ENCODE peak calls at places on chromosome 1, in eight cellular contexts. C is sigmoid colon; G is CD8-positive, alpha-beta T cell; W is esophagus squamous epithelium; Z is fibroblast of lung; N is Peyer's patch; U is HCT116; B is heart left ventricle. R is an unnamed sample.

GRCh38 chr1:119008483-119009299 is 20.5 kb upstream of the TBX15 start:
- DNase-seq in C (no peak), G (no peak), W (no peak), Z (peak; percentile 74), N (peak; percentile 69), U (peak; percentile 7), B (no peak), R (peak; percentile 24)

GRCh38 chr1:226708342-226708780 is 30.7 kb downstream of the ITPKB start:
- DNase-seq in C (peak; percentile 84), G (no peak), W (no peak), Z (peak; percentile 73), N (no peak), U (no peak), B (no peak), R (no peak)

GRCh38 chr1:197688233-197688632 is 87.0 kb downstream of the DENND1B start:
- DNase-seq in C (no peak), G (no peak), W (no peak), Z (no peak), N (no peak), U (no peak), B (no peak), R (no peak)

GRCh38 chr1:69993787-69994186 is 211.6 kb downstream of the LRRC40 start:
- DNase-seq in C (no peak), G (no peak), W (no peak), Z (peak; percentile 72), N (no peak), U (no peak), B (no peak), R (no peak)

GRCh38 chr1:3188150-3188971 is 119.4 kb downstream of the PRDM16 start:
- DNase-seq in C (no peak), G (no peak), W (no peak), Z (no peak), N (no peak), U (no peak), B (peak; percentile 53), R (no peak)

GRCh38 chr1:214516434-214517326 is 34.7 kb downstream of the PTPN14 start:
- DNase-seq in C (no peak), G (no peak), W (no peak), Z (no peak), N (no peak), U (no peak), B (no peak), R (no peak)

GRCh38 chr1:115107501-115108260 is 18.4 kb upstream of the TSPAN2 start:
- DNase-seq in C (no peak), G (no peak), W (no peak), Z (peak; percentile 69), N (no peak), U (no peak), B (no peak), R (no peak)

GRCh38 chr1:236394016-236394481 is at the start of gene EDARADD:
- DNase-seq in C (no peak), G (no peak), W (no peak), Z (no peak), N (no peak), U (no peak), B (no peak), R (no peak)

GRCh38 chr1:235820059-235820458 is 46.6 kb downstream of the LYST start:
- DNase-seq in C (no peak), G (no peak), W (no peak), Z (no peak), N (no peak), U (no peak), B (no peak), R (no peak)

GRCh38 chr1:29344336-29344735 is 108.0 kb downstream of the PTPRU start:
- DNase-seq in C (peak; percentile 52), G (no peak), W (no peak), Z (no peak), N (no peak), U (no peak), B (no peak), R (no peak)

GRCh38 chr1:54825696-54826095 is 24.6 kb upstream of the TTC22 start:
- DNase-seq in C (no peak), G (no peak), W (no peak), Z (no peak), N (no peak), U (no peak), B (no peak), R (no peak)

GRCh38 chr1:74463301-74463988 is 49.0 kb downstream of the LRRC53 start:
- DNase-seq in C (no peak), G (no peak), W (no peak), Z (no peak), N (no peak), U (no peak), B (no peak), R (no peak)

GRCh38 chr1:113128116-113128515 is 55.1 kb downstream of the LRIG2 start:
- DNase-seq in C (no peak), G (no peak), W (no peak), Z (no peak), N (no peak), U (no peak), B (no peak), R (no peak)

DNA sequence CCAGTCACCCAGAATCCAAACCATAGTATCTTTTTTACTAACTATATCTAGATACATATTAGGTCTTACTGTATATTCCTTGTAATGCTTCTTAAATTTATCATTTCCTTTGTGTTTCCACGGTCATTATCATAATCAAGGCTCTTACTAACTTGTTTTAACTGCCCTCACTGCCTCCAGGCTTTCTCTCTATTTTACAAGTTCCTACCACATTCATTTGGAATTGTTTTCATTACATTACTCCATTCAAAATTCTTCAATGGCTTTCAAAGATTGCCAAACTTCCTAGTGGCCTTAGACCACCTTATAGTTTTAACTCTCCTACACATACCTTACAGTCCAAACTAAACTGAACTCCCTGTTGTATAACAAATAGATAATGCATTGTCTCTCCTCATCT is 6.3 kb downstream of the HFM1 start:
- DNase-seq in C (no peak), G (no peak), W (no peak), Z (no peak), N (no peak), U (no peak), B (no peak), R (no peak)
- H3K4me1 ChIP-seq in C (no peaks in the 10 kb centered on the region), G (no peaks in the 10 kb centered on the region), W (no peaks in the 10 kb centered on the region), Z (no peaks in the 10 kb centered on the region), N (no peaks in the 10 kb centered on the region), U (peaks cover 3% of the 10 kb centered on the region), B (peaks cover 6% of the 10 kb centered on the region), R (no peaks in the 10 kb centered on the region)

DNA sequence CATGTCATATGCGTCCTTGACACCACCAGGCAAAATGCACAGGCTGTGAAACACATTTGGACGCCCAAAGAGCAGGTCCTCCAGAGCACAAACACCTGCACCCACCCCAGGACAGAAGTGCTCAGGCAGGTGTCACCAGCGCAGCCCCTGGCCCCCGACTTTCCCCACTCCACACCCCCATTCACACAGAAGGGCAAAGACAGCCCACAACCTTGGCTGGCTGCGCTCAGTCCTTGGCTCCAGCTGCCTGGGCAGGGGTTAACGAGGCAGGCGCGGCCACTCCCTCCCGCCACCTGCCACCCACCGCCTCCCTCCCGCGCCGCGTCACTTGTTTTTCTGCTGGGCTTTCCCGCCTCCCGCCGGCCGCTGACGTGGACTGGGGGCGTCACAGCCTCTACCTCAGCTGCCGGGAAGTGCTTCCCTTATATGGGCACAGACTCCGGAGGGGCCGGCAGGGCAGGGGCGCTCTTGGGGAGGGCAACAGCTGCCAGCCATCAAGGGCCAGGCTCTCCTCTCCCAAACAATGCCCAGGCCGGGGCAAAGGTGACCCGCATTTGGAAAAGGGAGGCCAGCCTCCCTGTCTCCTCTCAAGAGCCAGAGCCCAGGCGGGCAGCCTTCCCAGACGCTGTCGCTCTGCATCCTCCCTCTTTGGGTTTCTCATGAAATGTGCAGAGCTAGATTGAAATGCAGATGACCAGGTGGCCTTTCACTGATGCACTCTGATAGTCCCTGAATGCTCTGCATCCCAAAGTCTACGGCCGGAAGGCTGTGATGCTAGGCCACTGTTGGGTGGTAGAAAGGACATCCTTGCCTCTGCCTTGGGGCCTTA is 14.8 kb upstream of the BTG2 start:
- DNase-seq in C (peak; percentile 99), G (peak; percentile 99), W (peak; percentile 86), Z (peak; percentile 81), N (peak; percentile 99), U (no peak), B (peak; percentile 97), R (peak; percentile 93)
- H3K4me3 ChIP-seq in C (peak overlapping the region; percentile 38), G (peak overlapping the region; percentile 61), W (peak overlapping the region; percentile 22), Z (peak overlapping the region; percentile 14), N (peak overlapping the region; percentile 38), U (no peak overlapping the region), B (peak overlapping the region; percentile 35), R (no peak overlapping the region)

GRCh38 chr1:231921951-231922350 is 295.4 kb downstream of the DISC1 start:
- DNase-seq in C (no peak), G (no peak), W (no peak), Z (no peak), N (no peak), U (no peak), B (no peak), R (no peak)

GRCh38 chr1:231923461-231924132 is 297.0 kb downstream of the DISC1 start:
- DNase-seq in C (no peak), G (no peak), W (no peak), Z (no peak), N (no peak), U (no peak), B (peak; percentile 37), R (no peak)

GRCh38 chr1:231918239-231919015 is 291.8 kb downstream of the DISC1 start:
- DNase-seq in C (no peak), G (peak; percentile 16), W (no peak), Z (peak; percentile 12), N (peak; percentile 64), U (no peak), B (no peak), R (no peak)

GRCh38 chr1:231919269-231919886 is 292.8 kb downstream of the DISC1 start:
- DNase-seq in C (no peak), G (no peak), W (no peak), Z (no peak), N (no peak), U (no peak), B (no peak), R (no peak)

GRCh38 chr1:231919900-231920299 is 293.3 kb downstream of the DISC1 start:
- DNase-seq in C (no peak), G (peak; percentile 36), W (no peak), Z (no peak), N (no peak), U (no peak), B (peak; percentile 50), R (no peak)
- H3K4me1 ChIP-seq in C (no peaks in the 10 kb centered on the region), G (peaks cover 55% of the 10 kb centered on the region), W (peaks cover 8% of the 10 kb centered on the region), Z (no peaks in the 10 kb centered on the region), N (no peaks in the 10 kb centered on the region), U (peaks cover 7% of the 10 kb centered on the region), B (peaks cover 30% of the 10 kb centered on the region), R (no peaks in the 10 kb centered on the region)

GRCh38 chr1:34477632-34478141 is 277.2 kb upstream of the GJB5 start:
- DNase-seq in C (no peak), G (no peak), W (no peak), Z (no peak), N (no peak), U (no peak), B (no peak), R (no peak)

GRCh38 chr1:34476371-34476770 is 278.5 kb upstream of the GJB5 start:
- DNase-seq in C (no peak), G (no peak), W (no peak), Z (no peak), N (no peak), U (no peak), B (no peak), R (no peak)

GRCh38 chr1:34478460-34479076 is 276.3 kb upstream of the GJB5 start:
- DNase-seq in C (no peak), G (no peak), W (no peak), Z (no peak), N (no peak), U (no peak), B (no peak), R (no peak)

GRCh38 chr1:34470406-34470805 is 284.4 kb upstream of the GJB5 start:
- DNase-seq in C (no peak), G (no peak), W (no peak), Z (no peak), N (no peak), U (no peak), B (no peak), R (no peak)

GRCh38 chr1:34474566-34474965 is 280.3 kb upstream of the GJB5 start:
- DNase-seq in C (no peak), G (no peak), W (no peak), Z (no peak), N (no peak), U (no peak), B (no peak), R (no peak)
- H3K4me3 ChIP-seq in C (no peak overlapping the region), G (no peak overlapping the region), W (no peak overlapping the region), Z (no peak overlapping the region), N (no peak overlapping the region), U (no peak overlapping the region), B (no peak overlapping the region), R (no peak overlapping the region)

R was measured in HAP-1.